ENCODE peak calls at places on chromosomes 4 and X, in six cellular contexts. P, S, R, H, M and O are unnamed samples.
A peak's percentile ranks its signal among the peaks of the same experiment; 100 is the strongest.

GRCh38 chrX:48904180-48904579 is 6.5 kb downstream of the PQBP1 start:
- DNase-seq in S (no peak), M (no peak), P (no peak), R (no peak), H (no peak), O (no peak)

GRCh38 chr4:26032572-26033320 is 118.7 kb downstream of the SMIM20 start:
- DNase-seq in H (peak; percentile 28), P (peak; percentile 97), S (no peak), M (no peak), R (no peak), O (no peak)

GRCh38 chr4:19678763-19679162 is 572.9 kb upstream of the SLIT2 start:
- DNase-seq in S (no peak), H (no peak), R (no peak), P (peak; percentile 96), M (no peak), O (no peak)

GRCh38 chrX:138711399-138712347 is at the start of gene FGF13:
- DNase-seq in P (no peak), M (no peak), S (peak; percentile 49), R (peak; percentile 20), H (peak; percentile 24), O (no peak)

GRCh38 chr4:11004818-11005217 is 320.2 kb upstream of the CLNK start:
- DNase-seq in M (no peak), R (no peak), P (no peak), H (no peak), S (no peak), O (no peak)

GRCh38 chrX:49878834-49879655 is at the start of gene USP27X:
- DNase-seq in R (peak; percentile 82), M (peak; percentile 76), P (peak; percentile 73), S (peak; percentile 90), H (peak; percentile 82), O (peak; percentile 77)

GRCh38 chr4:536351-536972 is 37.5 kb downstream of the PIGG start:
- DNase-seq in P (no peak), H (no peak), M (no peak), S (no peak), R (peak; percentile 45), O (no peak)

GRCh38 chr4:152398060-152398459 is 137.8 kb downstream of the FBXW7 start:
- DNase-seq in R (no peak), H (no peak), P (no peak), S (no peak), M (no peak), O (no peak)

GRCh38 chrX:111854778-111855490 is 21.0 kb upstream of the TRPC5OS start:
- DNase-seq in M (no peak), P (no peak), S (no peak), H (peak; percentile 27), R (no peak), O (no peak)

GRCh38 chrX:16754019-16754418 is 32.2 kb upstream of the TXLNG start:
- DNase-seq in S (no peak), R (no peak), M (no peak), H (no peak), P (no peak), O (no peak)

GRCh38 chr4:90165883-90166282 is 38.7 kb downstream of the CCSER1 start:
- DNase-seq in R (no peak), M (no peak), S (no peak), P (no peak), H (no peak), O (no peak)

GRCh38 chr4:8434251-8435073 is 6.1 kb downstream of the ACOX3 start:
- DNase-seq in P (no peak), H (no peak), S (no peak), R (no peak), M (no peak), O (no peak)

GRCh38 chr4:184409502-184409901 is 64.8 kb downstream of the IRF2 start:
- DNase-seq in H (no peak), R (no peak), M (no peak), S (no peak), P (no peak), O (no peak)

GRCh38 chr4:161714022-161714751 is 449.6 kb downstream of the FSTL5 start:
- DNase-seq in R (no peak), M (no peak), S (no peak), P (peak; percentile 89), H (no peak), O (no peak)

GRCh38 chr4:101961144-101961543 is 170.6 kb downstream of the BANK1 start:
- DNase-seq in R (peak; percentile 36), H (no peak), M (no peak), P (peak; percentile 54), S (no peak), O (no peak)

GRCh38 chrX:40090050-40090804 is 7.5 kb downstream of the BCOR start:
- DNase-seq in H (peak; percentile 63), M (no peak), P (no peak), S (peak; percentile 71), R (peak; percentile 54), O (no peak)

GRCh38 chr4:66275381-66276060 is 605.2 kb upstream of the EPHA5 start:
- DNase-seq in S (no peak), H (no peak), M (no peak), R (no peak), P (peak; percentile 12), O (no peak)

GRCh38 chr4:123350191-123350544 is 46.4 kb upstream of the SPRY1 start:
- DNase-seq in M (no peak), P (no peak), R (no peak), H (peak; percentile 36), S (no peak), O (no peak)

GRCh38 chrX:123263246-123263757 is 79.2 kb downstream of the GRIA3 start:
- DNase-seq in S (no peak), P (no peak), R (no peak), M (no peak), H (no peak), O (no peak)

DNA sequence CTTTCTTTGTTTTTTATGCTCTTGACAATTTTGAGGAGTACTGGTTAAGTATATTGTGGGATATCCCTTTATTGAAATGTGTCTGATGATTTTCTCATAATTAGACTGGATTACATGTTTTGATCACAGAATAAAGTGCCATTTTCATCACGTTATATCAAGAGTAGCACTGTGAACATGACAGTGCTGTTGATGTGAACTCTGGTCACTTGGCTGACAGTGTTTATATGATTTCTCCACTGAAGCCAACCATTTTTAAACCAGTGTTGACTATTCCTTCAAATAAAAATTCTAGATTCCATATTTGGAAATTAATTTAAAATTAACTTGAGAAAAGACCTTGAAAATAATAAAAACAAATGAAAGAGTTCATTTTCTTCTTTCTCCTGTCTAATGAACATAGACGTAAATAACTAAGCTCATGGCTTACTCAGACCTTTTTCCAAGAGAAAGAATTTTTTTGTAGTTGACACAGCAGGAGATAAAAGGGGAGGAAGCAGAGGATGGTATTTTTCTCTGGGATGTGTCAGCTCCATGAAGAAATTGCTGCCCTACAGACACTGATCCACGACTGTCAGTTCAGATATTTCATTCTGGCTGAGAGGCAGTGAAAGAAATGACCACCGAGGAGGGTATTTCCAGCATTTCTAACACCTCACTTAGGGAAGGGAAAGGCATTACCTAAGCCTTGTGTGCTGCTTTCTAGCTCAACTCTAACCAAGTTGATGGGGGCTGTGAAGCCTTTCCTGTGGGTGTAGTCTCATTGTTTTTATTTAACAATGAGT is 150.9 kb upstream of the ANK2 start:
- DNase-seq in R (no peak), H (no peak), M (no peak), P (no peak), S (no peak), O (no peak)
- H3K4me1 ChIP-seq in R (no peaks in the 10 kb centered on the region), H (no peaks in the 10 kb centered on the region), M (no peaks in the 10 kb centered on the region), P (peaks cover 4% of the 10 kb centered on the region), S (no peaks in the 10 kb centered on the region), O (no peaks in the 10 kb centered on the region)

GRCh38 chrX:9310596-9310995 is 154.3 kb upstream of the TBL1X start:
- DNase-seq in S (no peak), P (peak; percentile 48), R (no peak), H (no peak), M (no peak), O (no peak)
- H3K9me3 ChIP-seq in S (no peaks in the 10 kb centered on the region), P (no peaks in the 10 kb centered on the region), R (no peaks in the 10 kb centered on the region), H (no peaks in the 10 kb centered on the region), M (no peaks in the 10 kb centered on the region), O (no peaks in the 10 kb centered on the region)

GRCh38 chr4:76737180-76737579 is 160.8 kb downstream of the SOWAHB start:
- DNase-seq in H (no peak), R (no peak), P (peak; percentile 44), S (no peak), M (no peak), O (no peak)

GRCh38 chr4:76738081-76738931 is 159.6 kb downstream of the SOWAHB start:
- DNase-seq in H (no peak), P (peak; percentile 96), S (no peak), M (no peak), R (no peak), O (no peak)

GRCh38 chr4:76733380-76733779 is 164.6 kb downstream of the SOWAHB start:
- DNase-seq in P (no peak), S (no peak), M (no peak), H (peak; percentile 80), R (no peak), O (no peak)

GRCh38 chr4:76740192-76740591 is 157.8 kb downstream of the SOWAHB start:
- DNase-seq in M (no peak), R (peak; percentile 41), P (no peak), H (no peak), S (no peak), O (no peak)

DNA sequence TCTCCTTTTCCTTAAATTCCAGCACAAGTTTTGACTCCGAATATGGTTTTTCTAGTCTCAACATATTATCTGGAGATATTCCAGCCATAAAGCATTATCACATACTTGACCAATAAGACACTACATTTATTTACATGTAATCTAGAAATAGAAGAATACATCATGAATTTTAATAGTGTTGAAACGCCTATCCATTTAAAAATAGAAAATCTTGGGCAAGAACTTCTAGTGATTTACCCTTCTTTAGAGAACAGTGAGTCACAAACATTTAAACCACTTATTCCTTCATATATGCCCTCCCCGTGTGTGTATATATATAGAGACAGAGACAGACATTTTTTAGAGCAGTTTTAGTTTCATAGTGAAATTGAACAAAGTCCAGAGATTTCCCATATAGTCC is 161.5 kb downstream of the SOWAHB start:
- DNase-seq in M (no peak), H (no peak), P (peak; percentile 57), S (no peak), R (no peak), O (no peak)
- H3K4me1 ChIP-seq in M (no peaks in the 10 kb centered on the region), H (peaks cover 12% of the 10 kb centered on the region), P (peaks cover 14% of the 10 kb centered on the region), S (peaks cover 12% of the 10 kb centered on the region), R (peaks cover 21% of the 10 kb centered on the region), O (no peaks in the 10 kb centered on the region)

GRCh38 chr4:166838975-166839614 is 395.2 kb downstream of the SPOCK3 start:
- DNase-seq in P (no peak), H (no peak), R (no peak), S (no peak), M (no peak), O (no peak)
- H3K9me3 ChIP-seq in P (no peaks in the 10 kb centered on the region), H (no peaks in the 10 kb centered on the region), R (no peaks in the 10 kb centered on the region), S (no peaks in the 10 kb centered on the region), M (no peaks in the 10 kb centered on the region), O (no peaks in the 10 kb centered on the region)

DNA sequence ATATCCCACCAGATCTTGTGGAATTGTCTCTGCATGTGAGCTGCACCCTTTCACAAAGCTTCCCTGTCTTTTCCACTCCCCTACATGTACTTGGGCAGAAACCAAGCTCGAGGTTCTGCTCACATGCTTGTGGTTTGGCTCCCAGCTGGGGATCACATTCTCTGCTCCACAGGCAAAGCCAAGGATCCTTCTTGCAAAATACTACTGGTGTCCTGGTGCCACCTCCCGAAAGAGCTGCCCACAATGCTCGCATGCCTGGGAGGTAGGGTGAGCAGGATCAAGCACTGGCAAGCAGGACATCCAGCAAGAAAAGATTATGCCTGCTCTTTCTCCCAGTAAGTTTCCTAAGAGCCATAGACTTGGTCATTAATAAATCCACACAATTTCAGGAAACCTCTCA is 45.1 kb upstream of the PPARGC1A start:
- DNase-seq in P (peak; percentile 91), S (peak; percentile 71), R (peak; percentile 58), H (peak; percentile 57), M (no peak), O (no peak)
- H3K4me1 ChIP-seq in P (peaks cover 15% of the 10 kb centered on the region), S (peaks cover 6% of the 10 kb centered on the region), R (peaks cover 11% of the 10 kb centered on the region), H (peaks cover 16% of the 10 kb centered on the region), M (no peaks in the 10 kb centered on the region), O (no peaks in the 10 kb centered on the region)